ENCODE peak calls at places on chromosome 2, in eight cellular contexts. M is globus pallidus; W is RWPE1; R is caudate nucleus; F is CD4-positive, alpha-beta memory T cell; H is activated naive CD4-positive, alpha-beta T cell; S is adrenal gland; K is cardiac fibroblast. Q is an unnamed sample.

GRCh38 chr2:45014016-45014702 is 4.9 kb upstream of the SIX2 start:
- DNase-seq in S (peak; percentile 24), M (peak; percentile 8), F (no peak), W (peak; percentile 30), H (no peak), K (peak; percentile 77), R (no peak), Q (no peak)

GRCh38 chr2:33064349-33064801 is 117.6 kb downstream of the LTBP1 start:
- DNase-seq in W (no peak), S (no peak), K (no peak), R (no peak), M (no peak), H (no peak), F (no peak), Q (no peak)

GRCh38 chr2:54000122-54000521 is 29.3 kb upstream of the PSME4 start:
- DNase-seq in S (no peak), H (no peak), F (no peak), M (no peak), K (no peak), R (no peak), W (no peak), Q (no peak)

GRCh38 chr2:12063210-12063609 is 316.8 kb downstream of the LPIN1 start:
- DNase-seq in R (no peak), K (no peak), F (no peak), M (no peak), H (no peak), W (no peak), S (no peak), Q (no peak)

GRCh38 chr2:100018794-100019193 is 123.6 kb downstream of the AFF3 start:
- DNase-seq in K (peak; percentile 33), R (no peak), F (no peak), H (no peak), S (no peak), M (no peak), W (no peak), Q (no peak)

GRCh38 chr2:239291505-239292350 is 109.1 kb downstream of the HDAC4 start:
- DNase-seq in K (no peak), F (no peak), M (peak; percentile 86), S (peak; percentile 13), R (no peak), H (no peak), W (no peak), Q (no peak)

GRCh38 chr2:68368657-68369339 is 3.7 kb downstream of the PLEK start:
- DNase-seq in M (no peak), H (no peak), K (peak; percentile 67), S (no peak), F (no peak), R (peak; percentile 34), W (peak; percentile 57), Q (no peak)

GRCh38 chr2:225337183-225337582 is 62.3 kb upstream of the NYAP2 start:
- DNase-seq in S (no peak), K (peak; percentile 39), M (no peak), R (no peak), F (no peak), W (no peak), H (no peak), Q (no peak)

Q was measured in central memory CD4-positive, alpha-beta T cell.